ENCODE peak calls at places on chromosomes 16 and 17, in nine cellular contexts. H is SK-MEL-5, C is iPS DF 6.9, F is keratinocyte, X is GM04504, G is LHCN-M2, Z is NCI-H510A, K is RWPE1, D is K562. M is an unnamed sample.

GRCh38 chr16:10312023-10312422 is 73.8 kb upstream of the ATF7IP2 start:
- DNase-seq in H (no peak), C (no peak), F (no peak), X (no peak), G (no peak), Z (no peak), K (no peak), D (no peak), M (no peak)

GRCh38 chr17:58631523-58632323 is 60.1 kb downstream of the TEX14 start:
- DNase-seq in H (peak; percentile 100), C (peak; percentile 87), F (peak; percentile 92), X (peak; percentile 90), G (peak; percentile 99), Z (peak; percentile 97), K (peak; percentile 82), D (peak; percentile 86), M (peak; percentile 98)

GRCh38 chr17:43430936-43431649 is 32.3 kb downstream of the ARL4D start:
- DNase-seq in H (no peak), C (no peak), F (no peak), X (no peak), G (no peak), Z (no peak), K (no peak), D (no peak), M (no peak)

GRCh38 chr16:777826-778225 is 10.4 kb downstream of the RPUSD1 start:
- DNase-seq in H (no peak), C (no peak), F (no peak), X (no peak), G (no peak), Z (no peak), K (no peak), D (no peak), M (no peak)

GRCh38 chr17:45235071-45236001 is 13.7 kb downstream of the FMNL1 start:
- DNase-seq in H (peak; percentile 79), C (peak; percentile 94), F (peak; percentile 66), X (no peak), G (peak; percentile 66), Z (no peak), K (peak; percentile 61), D (peak; percentile 71), M (no peak)

GRCh38 chr16:58393138-58393504 is 850 bp downstream of the GINS3 start:
- DNase-seq in H (peak; percentile 7), C (no peak), F (no peak), X (no peak), G (no peak), Z (no peak), K (peak; percentile 16), D (peak; percentile 21), M (no peak)

GRCh38 chr17:42848093-42848492 is 2.9 kb upstream of the AOC3 start:
- DNase-seq in H (no peak), C (no peak), F (no peak), X (no peak), G (no peak), Z (no peak), K (no peak), D (no peak), M (no peak)

GRCh38 chr16:86664518-86665318 is 86.4 kb downstream of the FOXL1 start:
- DNase-seq in H (no peak), C (no peak), F (peak; percentile 95), X (peak; percentile 84), G (peak; percentile 99), Z (no peak), K (peak; percentile 86), D (peak; percentile 54), M (peak; percentile 79)

GRCh38 chr16:49130397-49130796 is 151.2 kb downstream of the CBLN1 start:
- DNase-seq in H (no peak), C (no peak), F (no peak), X (no peak), G (no peak), Z (no peak), K (no peak), D (no peak), M (no peak)

GRCh38 chr17:73744411-73744810 is 100.2 kb upstream of the SDK2 start:
- DNase-seq in H (no peak), C (no peak), F (no peak), X (no peak), G (no peak), Z (no peak), K (no peak), D (no peak), M (no peak)

GRCh38 chr16:31484491-31485171 is 1.7 kb downstream of the SLC5A2 start:
- DNase-seq in H (no peak), C (no peak), F (no peak), X (no peak), G (no peak), Z (no peak), K (no peak), D (peak; percentile 40), M (no peak)

GRCh38 chr17:62732125-62732524 is 76.0 kb downstream of the MARCHF10 start:
- DNase-seq in H (no peak), C (no peak), F (no peak), X (no peak), G (no peak), Z (no peak), K (peak; percentile 83), D (no peak), M (no peak)

GRCh38 chr16:56231-56927 is 2.8 kb downstream of the SNRNP25 start:
- DNase-seq in H (no peak), C (no peak), F (no peak), X (no peak), G (no peak), Z (no peak), K (no peak), D (no peak), M (no peak)

GRCh38 chr17:73436966-73437365 is 125.2 kb upstream of the CDC42EP4 start:
- DNase-seq in H (no peak), C (no peak), F (no peak), X (no peak), G (no peak), Z (no peak), K (no peak), D (no peak), M (no peak)

GRCh38 chr16:79253100-79253631 is 347.4 kb downstream of the MAF start:
- DNase-seq in H (no peak), C (no peak), F (no peak), X (no peak), G (no peak), Z (no peak), K (no peak), D (no peak), M (no peak)